ENCODE peak calls at places on chromosomes 16 and 17, in nine cellular contexts. Y, M, I, X, R, F, J, O and G are unnamed samples.

GRCh38 chr16:56682703-56683397 is 580 bp downstream of the MT1X start:
- DNase-seq in X (no peak), J (no peak), Y (no peak), M (no peak), R (no peak), I (no peak), F (no peak), O (no peak), G (no peak)

GRCh38 chr17:62718420-62718819 is 89.7 kb downstream of the MARCHF10 start:
- DNase-seq in O (no peak), X (no peak), I (no peak), J (no peak), M (no peak), Y (no peak), F (no peak), R (no peak), G (peak)

GRCh38 chr16:56753410-56753809 is 23.5 kb downstream of the NUP93 start:
- DNase-seq in R (no peak), O (no peak), X (no peak), I (no peak), M (no peak), F (no peak), J (no peak), Y (no peak), G (no peak)

GRCh38 chr17:40021471-40021961 is 6.3 kb downstream of the CSF3 start:
- DNase-seq in Y (no peak), O (no peak), X (peak), I (no peak), J (no peak), M (peak), R (no peak), F (peak), G (peak)

GRCh38 chr16:405548-406506 is 4.1 kb downstream of the DECR2 start:
- DNase-seq in X (no peak), J (no peak), O (no peak), Y (no peak), F (no peak), I (no peak), M (peak), R (no peak), G (no peak)

GRCh38 chr17:61467416-61468262 is 15.4 kb downstream of the TBX4 start:
- DNase-seq in I (peak), M (peak), X (no peak), J (no peak), R (no peak), F (no peak), Y (no peak), O (no peak), G (peak)

GRCh38 chr17:26765860-26766709 is 527.8 kb upstream of the WSB1 start:
- DNase-seq in Y (no peak), R (no peak), J (no peak), I (no peak), M (no peak), O (peak), F (no peak), X (no peak), G (no peak)

GRCh38 chr16:3027983-3028715 is 4.3 kb downstream of the THOC6 start:
- DNase-seq in O (peak), J (peak), R (peak), M (peak), I (peak), Y (peak), F (peak), X (peak), G (peak)

GRCh38 chr16:30009085-30009862 is 1.6 kb downstream of the DOC2A start:
- DNase-seq in F (no peak), M (peak), O (peak), I (no peak), X (no peak), J (no peak), R (no peak), Y (no peak), G (no peak)

GRCh38 chr16:8686031-8686621 is 11.7 kb downstream of the ABAT start:
- DNase-seq in I (no peak), X (peak), F (no peak), O (peak), J (no peak), Y (no peak), M (no peak), R (no peak), G (peak)

GRCh38 chr17:77439382-77440013 is 298.7 kb downstream of the SEC14L1 start:
- DNase-seq in R (no peak), O (no peak), I (no peak), Y (no peak), J (no peak), M (no peak), X (no peak), F (no peak), G (no peak)

GRCh38 chr16:85733839-85734170 is 17.1 kb downstream of the C16orf74 start:
- DNase-seq in Y (no peak), R (no peak), J (no peak), I (no peak), O (no peak), X (no peak), M (peak), F (no peak), G (no peak)

GRCh38 chr16:937723-938122 is 33.1 kb downstream of the LMF1 start:
- DNase-seq in F (no peak), R (no peak), O (no peak), J (no peak), M (peak), X (no peak), I (no peak), Y (no peak), G (no peak)

GRCh38 chr17:82145550-82146165 is 47.6 kb upstream of the FASN start:
- DNase-seq in X (no peak), J (no peak), I (no peak), F (no peak), R (no peak), M (peak), O (no peak), Y (no peak), G (no peak)

GRCh38 chr16:56927471-56927870 is 4.5 kb upstream of the HERPUD1 start:
- DNase-seq in F (no peak), X (no peak), I (no peak), M (no peak), J (no peak), O (no peak), Y (no peak), R (no peak), G (no peak)

GRCh38 chr17:58399974-58400373 is 17.4 kb downstream of the RNF43 start:
- DNase-seq in F (no peak), R (no peak), X (no peak), J (no peak), O (no peak), M (no peak), Y (no peak), I (no peak), G (no peak)

GRCh38 chr17:63646492-63646815 is 24.2 kb downstream of the MAP3K3 start:
- DNase-seq in J (no peak), O (no peak), F (no peak), R (no peak), Y (no peak), X (no peak), I (no peak), M (no peak), G (no peak)

GRCh38 chr17:45313419-45313771 is 3.4 kb downstream of the MAP3K14 start:
- DNase-seq in X (no peak), R (no peak), O (no peak), I (no peak), J (no peak), F (no peak), M (peak), Y (no peak), G (no peak)

GRCh38 chr16:83994087-83994486 is 26.0 kb downstream of the NECAB2 start:
- DNase-seq in F (no peak), R (no peak), O (no peak), J (no peak), M (peak), X (peak), Y (peak), I (no peak), G (peak)

GRCh38 chr17:59174671-59175070 is 19.1 kb downstream of the PRR11 start:
- DNase-seq in J (no peak), O (no peak), X (no peak), M (no peak), I (no peak), R (no peak), F (no peak), Y (no peak), G (no peak)

GRCh38 chr17:33667052-33667509 is 374.0 kb upstream of the ASIC2 start:
- DNase-seq in O (no peak), M (no peak), R (no peak), X (no peak), J (no peak), I (no peak), F (no peak), Y (no peak), G (no peak)

GRCh38 chr17:1693339-1693738 is 8.7 kb upstream of the PRPF8 start:
- DNase-seq in O (no peak), Y (no peak), X (no peak), F (no peak), I (no peak), J (no peak), M (peak), R (no peak), G (no peak)

GRCh38 chr17:18246880-18247612 is 11.5 kb downstream of the FLII start:
- DNase-seq in M (peak), J (no peak), F (no peak), I (peak), R (no peak), O (no peak), X (no peak), Y (no peak), G (no peak)

GRCh38 chr17:76161113-76161512 is 20.1 kb upstream of the FOXJ1 start:
- DNase-seq in R (no peak), Y (no peak), I (no peak), F (no peak), X (no peak), J (no peak), M (no peak), O (no peak), G (no peak)

GRCh38 chr17:73749337-73749807 is 105.1 kb upstream of the SDK2 start:
- DNase-seq in O (no peak), J (no peak), R (no peak), M (peak), F (no peak), Y (no peak), I (no peak), X (no peak), G (no peak)

GRCh38 chr16:21953541-21953902 is 361 bp downstream of the UQCRC2 start:
- DNase-seq in M (peak), F (no peak), I (no peak), R (no peak), J (no peak), Y (no peak), O (no peak), X (no peak), G (no peak)

GRCh38 chr16:88427376-88427775 is 25.7 kb upstream of the ZFPM1 start:
- DNase-seq in J (no peak), I (no peak), F (no peak), X (no peak), M (no peak), O (no peak), Y (no peak), R (no peak), G (no peak)

GRCh38 chr16:1221628-1222552 is 3.2 kb downstream of the TPSG1 start:
- DNase-seq in M (no peak), F (no peak), X (no peak), R (no peak), J (no peak), O (no peak), I (no peak), Y (no peak), G (peak)

GRCh38 chr16:3460121-3460520 is 16.6 kb downstream of the NAA60 start:
- DNase-seq in M (no peak), O (no peak), F (no peak), R (no peak), X (no peak), Y (no peak), J (no peak), I (no peak), G (no peak)

GRCh38 chr16:64459821-64460220 is 662.0 kb downstream of the CDH11 start:
- DNase-seq in F (no peak), M (no peak), I (no peak), X (peak), R (no peak), J (no peak), O (no peak), Y (peak), G (peak)

GRCh38 chr16:52252680-52253079 is 294.3 kb downstream of the TOX3 start:
- DNase-seq in F (no peak), O (no peak), J (no peak), R (no peak), Y (no peak), M (no peak), X (no peak), I (no peak), G (no peak)

GRCh38 chr16:2326191-2326590 is 14.3 kb downstream of the ABCA3 start:
- DNase-seq in I (no peak), F (no peak), O (no peak), M (peak), R (no peak), J (no peak), X (no peak), Y (no peak), G (no peak)

GRCh38 chr16:86519649-86520316 is 9.5 kb downstream of the FOXF1 start:
- DNase-seq in M (peak), R (no peak), I (peak), O (peak), F (peak), J (peak), X (peak), Y (no peak), G (peak)

GRCh38 chr16:8920676-8921625 is 38.8 kb downstream of the LITAFD start:
- DNase-seq in R (no peak), O (no peak), M (peak), J (no peak), X (no peak), F (no peak), I (no peak), Y (no peak), G (no peak)

GRCh38 chr16:50747206-50747956 is 5.5 kb downstream of the CYLD start:
- DNase-seq in O (no peak), I (no peak), M (no peak), J (no peak), Y (no peak), F (no peak), X (no peak), R (no peak), G (peak)
- TF ChIP-seq CTCF in O (no peak), I (peak), M (peak), J (peak), Y (peak), F (peak), X (peak), R (peak), G (peak)

DNA sequence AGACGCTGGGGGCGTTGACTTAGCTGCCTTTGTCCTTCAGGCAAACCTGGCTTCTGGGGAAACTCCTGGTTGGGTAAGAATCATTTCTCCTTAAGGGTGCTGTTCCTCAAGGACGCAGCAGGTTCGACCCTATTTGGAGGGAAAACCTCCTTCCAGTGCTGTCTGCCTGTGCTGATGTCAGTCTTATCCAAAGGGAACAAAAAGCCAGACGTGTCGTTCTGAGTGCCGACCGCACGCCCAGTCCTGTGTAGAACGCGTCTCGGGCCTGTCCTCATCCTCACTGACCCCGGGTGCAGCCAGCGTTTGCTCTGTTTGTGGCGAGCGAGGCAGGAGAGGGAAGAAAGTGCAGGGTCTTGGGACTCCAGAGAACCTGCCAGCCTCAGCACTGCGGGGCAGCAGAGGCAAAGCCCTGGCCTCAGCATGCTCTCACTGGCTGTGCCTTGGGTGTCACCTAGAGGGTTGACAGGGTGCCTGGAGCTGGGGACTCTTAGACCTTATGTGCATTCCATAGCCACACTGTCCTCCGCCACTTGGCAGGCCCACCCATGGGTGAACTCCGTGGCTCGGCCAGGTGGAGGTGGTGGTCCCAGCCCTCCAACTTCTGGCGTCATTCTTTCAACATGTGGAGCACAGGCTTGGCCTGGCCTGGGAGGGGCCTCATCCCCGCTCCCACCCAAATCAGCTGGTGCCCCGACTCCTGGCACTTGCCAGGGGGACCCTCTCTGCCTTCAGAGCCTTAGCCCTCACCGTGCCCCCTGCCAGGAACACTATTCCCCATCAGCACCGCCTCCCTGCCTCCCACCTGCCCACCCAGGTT is 6.0 kb downstream of the SNN start:
- DNase-seq in R (no peak), X (peak), J (no peak), O (no peak), F (no peak), Y (no peak), I (no peak), M (no peak), G (no peak)
- TF ChIP-seq CTCF in R (no peak), X (no peak), J (no peak), O (no peak), F (no peak), Y (no peak), I (no peak), M (no peak), G (no peak)

GRCh38 chr17:80154166-80154565 is 7.2 kb upstream of the EIF4A3 start:
- DNase-seq in X (no peak), O (no peak), R (no peak), J (no peak), M (no peak), Y (no peak), F (no peak), I (no peak), G (no peak)

GRCh38 chr17:80153004-80153403 is 6.1 kb upstream of the EIF4A3 start:
- DNase-seq in I (no peak), J (no peak), Y (no peak), X (no peak), O (no peak), R (no peak), F (no peak), M (no peak), G (no peak)

GRCh38 chr17:80147035-80147939 is at the start of gene EIF4A3:
- DNase-seq in M (peak), I (peak), F (peak), R (peak), X (peak), Y (peak), J (peak), O (peak), G (peak)

GRCh38 chr17:80152057-80152831 is 5.3 kb upstream of the EIF4A3 start:
- DNase-seq in F (no peak), R (no peak), J (no peak), X (no peak), M (peak), I (no peak), Y (no peak), O (no peak), G (no peak)

DNA sequence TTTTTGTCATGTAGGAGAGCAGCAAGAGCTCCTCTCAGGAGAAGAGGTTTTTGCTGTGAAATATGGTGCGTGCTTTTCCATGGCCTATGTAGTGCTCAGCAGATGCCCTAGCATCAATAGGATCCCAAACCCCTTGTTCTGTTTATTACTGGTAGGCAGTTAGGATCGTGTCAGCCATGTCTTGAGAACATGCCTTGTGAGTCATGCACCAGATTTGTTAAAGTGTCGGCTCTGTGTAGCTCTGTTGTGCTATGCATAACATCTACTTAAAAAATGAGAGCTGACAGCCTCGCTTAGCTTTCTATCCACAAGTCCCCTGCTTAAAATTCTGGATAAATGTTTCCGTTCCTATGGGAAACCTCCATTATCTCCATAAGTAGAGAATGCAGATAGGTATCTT is 4.4 kb upstream of the EIF4A3 start:
- DNase-seq in O (no peak), I (no peak), J (no peak), R (no peak), X (no peak), Y (no peak), F (no peak), M (peak), G (peak)
- TF ChIP-seq CTCF in O (no peak), I (no peak), J (no peak), R (no peak), X (no peak), Y (no peak), F (no peak), M (no peak), G (no peak)

DNA sequence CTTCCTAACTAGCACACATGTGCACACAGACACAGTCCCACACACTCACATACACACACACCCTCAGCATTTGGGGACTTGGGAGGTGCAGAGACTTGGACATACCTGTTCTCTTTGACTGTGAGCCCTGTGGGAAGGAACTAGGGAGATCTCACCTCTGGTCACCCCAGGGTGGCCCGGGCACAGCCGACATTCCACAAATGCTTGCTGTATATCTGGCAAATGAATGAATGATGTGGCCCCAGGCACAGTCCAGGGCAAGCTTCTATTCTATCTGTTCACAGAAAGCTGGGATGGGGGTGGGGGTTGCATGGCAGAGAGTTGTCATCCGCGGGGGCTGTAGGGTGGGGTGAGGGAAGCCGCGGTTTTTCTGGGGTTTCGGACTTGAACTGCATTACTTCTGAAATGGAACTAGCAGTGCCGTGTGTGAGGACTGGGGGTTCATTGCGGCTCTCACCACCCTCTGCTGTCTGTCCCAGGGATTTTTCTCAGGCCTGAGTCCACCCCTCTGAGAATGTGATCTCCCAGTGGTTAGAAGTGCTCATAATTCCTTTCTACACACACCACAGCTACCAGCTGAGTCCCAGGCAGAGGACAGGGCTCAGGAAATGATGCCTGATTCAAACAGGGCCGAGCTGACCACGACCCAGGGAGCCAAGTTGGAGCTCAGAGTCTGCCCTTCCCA is 3.3 kb upstream of the RIPOR1 start:
- DNase-seq in I (no peak), R (no peak), M (peak), Y (no peak), J (no peak), F (no peak), X (no peak), O (no peak), G (no peak)
- TF ChIP-seq CTCF in I (no peak), R (no peak), M (peak), Y (peak), J (no peak), F (no peak), X (no peak), O (no peak), G (no peak)